ENCODE peak calls at places on chromosomes 12 and 14, in four cellular contexts. B is activated effector memory CD4-positive, alpha-beta T cell treated with anti-CD3 and anti-CD28 coated beads, Interleukin-2, amount 50 U/mL, for 16 hours; N is tibial artery; D is SW480. A is an unnamed sample.

GRCh38 chr12:78898416-78898815 is 33.8 kb downstream of the SYT1 start:
- DNase-seq in B (no peak), D (no peak), N (no peak), A (no peak)

GRCh38 chr12:117649796-117650195 is 288.4 kb upstream of the NOS1 start:
- DNase-seq in D (no peak), N (no peak), B (no peak), A (no peak)

GRCh38 chr12:114673169-114673833 is 10.7 kb downstream of the TBX3 start:
- DNase-seq in N (no peak), B (no peak), D (no peak), A (no peak)

GRCh38 chr14:93969082-93969828 is 7.1 kb downstream of the ASB2 start:
- DNase-seq in B (no peak), N (peak; percentile 91), D (no peak), A (no peak)

GRCh38 chr12:120851444-120851843 is 52.7 kb downstream of the SPPL3 start:
- DNase-seq in B (no peak), N (no peak), D (no peak), A (no peak)

GRCh38 chr14:24986206-24986893 is 63.6 kb downstream of the STXBP6 start:
- DNase-seq in D (no peak), N (no peak), B (no peak), A (no peak)

GRCh38 chr12:65875635-65876034 is 51.4 kb downstream of the HMGA2 start:
- DNase-seq in D (no peak), B (no peak), N (no peak), A (no peak)

GRCh38 chr14:38125484-38125912 is 82.2 kb upstream of the SSTR1 start:
- DNase-seq in B (no peak), N (no peak), D (no peak), A (no peak)

GRCh38 chr12:98532687-98533304 is 17.4 kb downstream of the TMPO start:
- DNase-seq in D (peak; percentile 52), N (no peak), B (no peak), A (peak; percentile 59)

GRCh38 chr14:65257405-65257804 is 155.1 kb upstream of the MAX start:
- DNase-seq in B (no peak), D (no peak), N (no peak), A (no peak)

A was measured in HepG2.